ENCODE peak calls at places on chromosomes 2 and 18, in ten cellular contexts. X is GM23248; O is fibroblast of pulmonary artery; C is activated CD4-positive, alpha-beta T cell treated with anti-CD3 and anti-CD28 coated beads for 24 hours; G is Karpas-422; V is NCI-H510A; Q is SHP77 treated with DMSO at 0.1 percent for 48 hours; M is iPS-NIHi11; L is HFFc6; U is NAMALWA. T is an unnamed sample.

GRCh38 chr2:183186766-183187165 is 62.5 kb downstream of the NUP35 start:
- DNase-seq in G (no peak), X (no peak), U (no peak), L (no peak), C (no peak), M (no peak), V (no peak), Q (no peak), O (no peak), T (no peak)

GRCh38 chr18:24538421-24539264 is 78.2 kb downstream of the HRH4 start:
- DNase-seq in X (no peak), V (no peak), U (no peak), Q (no peak), M (no peak), C (no peak), G (no peak), L (no peak), O (no peak), T (peak)

GRCh38 chr18:62963522-62963921 is 248.2 kb downstream of the PHLPP1 start:
- DNase-seq in C (no peak), V (no peak), L (no peak), M (no peak), Q (no peak), X (no peak), O (no peak), U (no peak), G (no peak), T (no peak)

GRCh38 chr2:237291138-237291792 is 122.7 kb downstream of the COL6A3 start:
- DNase-seq in V (peak), O (peak), U (peak), L (peak), M (peak), Q (peak), C (peak), G (no peak), X (peak), T (peak)

GRCh38 chr2:88933980-88934379 is 242.5 kb downstream of the RPIA start:
- DNase-seq in Q (no peak), M (no peak), U (peak), C (no peak), G (no peak), X (no peak), O (no peak), V (no peak), L (no peak), T (peak)

GRCh38 chr2:95346738-95347671 is 49.9 kb downstream of the KCNIP3 start:
- DNase-seq in U (no peak), C (no peak), V (no peak), G (no peak), L (no peak), Q (no peak), X (peak), O (peak), M (peak), T (no peak)

GRCh38 chr18:34921271-34921670 is 119.9 kb upstream of the MAPRE2 start:
- DNase-seq in C (no peak), M (no peak), V (no peak), Q (no peak), O (no peak), U (no peak), G (no peak), L (no peak), X (no peak), T (no peak)

GRCh38 chr2:586518-587370 is 90.5 kb downstream of the TMEM18 start:
- DNase-seq in M (no peak), U (no peak), O (no peak), Q (no peak), C (no peak), G (no peak), V (no peak), L (no peak), X (no peak), T (no peak)

GRCh38 chr18:11998182-11998581 is 16.9 kb downstream of the IMPA2 start:
- DNase-seq in G (no peak), C (no peak), O (no peak), V (no peak), L (no peak), X (peak), Q (no peak), U (no peak), M (no peak), T (no peak)

GRCh38 chr2:1874101-1874865 is 130.0 kb upstream of the PXDN start:
- DNase-seq in C (no peak), Q (no peak), V (peak), O (no peak), L (no peak), G (no peak), U (no peak), X (no peak), M (no peak), T (no peak)

GRCh38 chr2:165911231-165911630 is 42.3 kb downstream of the TTC21B start:
- DNase-seq in C (no peak), Q (no peak), V (no peak), U (no peak), X (peak), G (no peak), O (peak), L (peak), M (no peak), T (no peak)

GRCh38 chr2:148994341-148994740 is 44.2 kb upstream of the LYPD6B start:
- DNase-seq in Q (peak), C (no peak), V (peak), L (no peak), O (no peak), G (no peak), M (no peak), X (no peak), U (no peak), T (no peak)

GRCh38 chr2:235170536-235171510 is 219.0 kb downstream of the SH3BP4 start:
- DNase-seq in U (no peak), Q (peak), M (peak), X (peak), O (peak), L (peak), C (no peak), G (no peak), V (no peak), T (no peak)